ENCODE peak calls at places on chromosomes 12 and 14, in nine cellular contexts. One of them, this sample, is unnamed.

GRCh38 chr14:78737606-78738005 is 567.4 kb downstream of the NRXN3 start:
- DNase-seq in amniotic stem cell: no peak
- DNase-seq in AG04450: no peak
- DNase-seq in NCI-H1930: no peak
- DNase-seq in GM20000: no peak
- DNase-seq in ureter: no peak
- DNase-seq in caudate nucleus: no peak
- DNase-seq in AG04449: no peak
- DNase-seq in stomach: no peak
- DNase-seq in this sample: no peak

GRCh38 chr12:26680724-26681455 is 152.1 kb downstream of the ITPR2 start:
- DNase-seq in caudate nucleus: no peak
- DNase-seq in NCI-H1930: no peak
- DNase-seq in ureter: no peak
- DNase-seq in AG04450: peak; percentile 52
- DNase-seq in stomach: no peak
- DNase-seq in amniotic stem cell: no peak
- DNase-seq in AG04449: no peak
- DNase-seq in GM20000: no peak
- DNase-seq in this sample: no peak

GRCh38 chr12:123384318-123384993 is 524 bp downstream of the KMT5A start:
- DNase-seq in GM20000: no peak
- DNase-seq in ureter: no peak
- DNase-seq in stomach: no peak
- DNase-seq in caudate nucleus: no peak
- DNase-seq in AG04450: no peak
- DNase-seq in amniotic stem cell: no peak
- DNase-seq in NCI-H1930: no peak
- DNase-seq in AG04449: no peak
- DNase-seq in this sample: no peak

GRCh38 chr12:102900389-102900788 is 16.7 kb downstream of the PAH start:
- DNase-seq in caudate nucleus: no peak
- DNase-seq in ureter: no peak
- DNase-seq in GM20000: no peak
- DNase-seq in NCI-H1930: no peak
- DNase-seq in AG04449: no peak
- DNase-seq in amniotic stem cell: no peak
- DNase-seq in AG04450: no peak
- DNase-seq in stomach: no peak
- DNase-seq in this sample: no peak

GRCh38 chr14:103499709-103500108 is 22.9 kb downstream of the CKB start:
- DNase-seq in NCI-H1930: no peak
- DNase-seq in AG04449: no peak
- DNase-seq in caudate nucleus: no peak
- DNase-seq in amniotic stem cell: no peak
- DNase-seq in stomach: no peak
- DNase-seq in GM20000: no peak
- DNase-seq in AG04450: no peak
- DNase-seq in ureter: no peak
- DNase-seq in this sample: no peak

GRCh38 chr12:116295327-116296263 is 18.1 kb upstream of the MED13L start:
- DNase-seq in GM20000: no peak
- DNase-seq in ureter: no peak
- DNase-seq in NCI-H1930: no peak
- DNase-seq in AG04450: no peak
- DNase-seq in stomach: no peak
- DNase-seq in amniotic stem cell: no peak
- DNase-seq in caudate nucleus: no peak
- DNase-seq in AG04449: no peak
- DNase-seq in this sample: no peak

GRCh38 chr14:63654346-63654745 is 12.7 kb upstream of the WDR89 start:
- DNase-seq in ureter: no peak
- DNase-seq in stomach: no peak
- DNase-seq in AG04449: peak; percentile 77
- DNase-seq in NCI-H1930: no peak
- DNase-seq in caudate nucleus: no peak
- DNase-seq in amniotic stem cell: no peak
- DNase-seq in GM20000: no peak
- DNase-seq in AG04450: no peak
- DNase-seq in this sample: no peak

GRCh38 chr12:63045020-63045860 is 105.8 kb downstream of the AVPR1A start:
- DNase-seq in stomach: no peak
- DNase-seq in GM20000: no peak
- DNase-seq in NCI-H1930: no peak
- DNase-seq in ureter: no peak
- DNase-seq in amniotic stem cell: peak; percentile 51
- DNase-seq in AG04450: peak; percentile 16
- DNase-seq in caudate nucleus: no peak
- DNase-seq in AG04449: peak; percentile 81
- DNase-seq in this sample: peak; percentile 53

GRCh38 chr14:75011356-75012097 is 8.8 kb downstream of the EIF2B2 start:
- DNase-seq in GM20000: no peak
- DNase-seq in stomach: no peak
- DNase-seq in ureter: no peak
- DNase-seq in AG04450: no peak
- DNase-seq in NCI-H1930: no peak
- DNase-seq in amniotic stem cell: peak; percentile 25
- DNase-seq in caudate nucleus: no peak
- DNase-seq in AG04449: peak; percentile 26
- DNase-seq in this sample: peak; percentile 45

GRCh38 chr14:60803871-60804270 is 69.3 kb downstream of the MNAT1 start:
- DNase-seq in caudate nucleus: no peak
- DNase-seq in ureter: no peak
- DNase-seq in NCI-H1930: no peak
- DNase-seq in AG04449: no peak
- DNase-seq in AG04450: no peak
- DNase-seq in GM20000: no peak
- DNase-seq in stomach: no peak
- DNase-seq in amniotic stem cell: no peak
- DNase-seq in this sample: no peak

GRCh38 chr12:24901975-24902461 is 46.9 kb downstream of the BCAT1 start:
- DNase-seq in caudate nucleus: no peak
- DNase-seq in amniotic stem cell: no peak
- DNase-seq in AG04449: no peak
- DNase-seq in NCI-H1930: no peak
- DNase-seq in ureter: no peak
- DNase-seq in stomach: no peak
- DNase-seq in AG04450: no peak
- DNase-seq in GM20000: peak; percentile 57
- DNase-seq in this sample: no peak

GRCh38 chr12:31922341-31923062 is 36.7 kb upstream of the RESF1 start:
- DNase-seq in caudate nucleus: no peak
- DNase-seq in NCI-H1930: no peak
- DNase-seq in GM20000: no peak
- DNase-seq in AG04449: no peak
- DNase-seq in amniotic stem cell: no peak
- DNase-seq in ureter: no peak
- DNase-seq in AG04450: no peak
- DNase-seq in stomach: no peak
- DNase-seq in this sample: no peak

GRCh38 chr12:15453613-15454012 is 131.3 kb downstream of the PTPRO start:
- DNase-seq in caudate nucleus: no peak
- DNase-seq in stomach: no peak
- DNase-seq in amniotic stem cell: no peak
- DNase-seq in GM20000: no peak
- DNase-seq in AG04449: no peak
- DNase-seq in NCI-H1930: no peak
- DNase-seq in AG04450: no peak
- DNase-seq in ureter: no peak
- DNase-seq in this sample: no peak

GRCh38 chr12:31308116-31308515 is 17.8 kb downstream of the SINHCAF start:
- DNase-seq in ureter: no peak
- DNase-seq in stomach: no peak
- DNase-seq in NCI-H1930: no peak
- DNase-seq in amniotic stem cell: no peak
- DNase-seq in AG04449: no peak
- DNase-seq in caudate nucleus: no peak
- DNase-seq in GM20000: no peak
- DNase-seq in AG04450: no peak
- DNase-seq in this sample: no peak

GRCh38 chr12:1830981-1831930 is 10.9 kb downstream of the LRTM2 start:
- DNase-seq in amniotic stem cell: peak; percentile 18
- DNase-seq in AG04450: peak; percentile 37
- DNase-seq in GM20000: peak; percentile 70
- DNase-seq in NCI-H1930: no peak
- DNase-seq in AG04449: no peak
- DNase-seq in ureter: peak; percentile 83
- DNase-seq in stomach: peak; percentile 93
- DNase-seq in caudate nucleus: no peak
- DNase-seq in this sample: no peak

GRCh38 chr14:104323551-104324175 is 185.3 kb downstream of the KIF26A start:
- DNase-seq in GM20000: no peak
- DNase-seq in AG04450: no peak
- DNase-seq in NCI-H1930: no peak
- DNase-seq in AG04449: no peak
- DNase-seq in stomach: peak; percentile 7
- DNase-seq in ureter: peak; percentile 30
- DNase-seq in amniotic stem cell: no peak
- DNase-seq in caudate nucleus: no peak
- DNase-seq in this sample: no peak

GRCh38 chr12:110850762-110851161 is 4.0 kb downstream of the CCDC63 start:
- DNase-seq in AG04449: no peak
- DNase-seq in stomach: no peak
- DNase-seq in amniotic stem cell: no peak
- DNase-seq in AG04450: no peak
- DNase-seq in GM20000: no peak
- DNase-seq in caudate nucleus: no peak
- DNase-seq in ureter: no peak
- DNase-seq in NCI-H1930: no peak
- DNase-seq in this sample: no peak

GRCh38 chr14:35384386-35385041 is 20.0 kb downstream of the NFKBIA start:
- DNase-seq in ureter: peak; percentile 66
- DNase-seq in AG04449: peak; percentile 90
- DNase-seq in NCI-H1930: no peak
- DNase-seq in amniotic stem cell: peak; percentile 71
- DNase-seq in GM20000: no peak
- DNase-seq in stomach: no peak
- DNase-seq in AG04450: peak; percentile 91
- DNase-seq in caudate nucleus: no peak
- DNase-seq in this sample: peak; percentile 89

GRCh38 chr14:31270196-31270772 is 62.7 kb upstream of the HECTD1 start:
- DNase-seq in stomach: no peak
- DNase-seq in ureter: no peak
- DNase-seq in GM20000: no peak
- DNase-seq in AG04449: no peak
- DNase-seq in amniotic stem cell: no peak
- DNase-seq in caudate nucleus: no peak
- DNase-seq in NCI-H1930: no peak
- DNase-seq in AG04450: no peak
- DNase-seq in this sample: no peak

GRCh38 chr14:21846227-21846885 is 172.7 kb upstream of the OR4E1 start:
- DNase-seq in GM20000: peak; percentile 22
- DNase-seq in caudate nucleus: no peak
- DNase-seq in ureter: no peak
- DNase-seq in amniotic stem cell: no peak
- DNase-seq in stomach: peak; percentile 40
- DNase-seq in NCI-H1930: peak; percentile 25
- DNase-seq in AG04450: no peak
- DNase-seq in AG04449: no peak
- DNase-seq in this sample: no peak

GRCh38 chr14:67352055-67352454 is 7.5 kb downstream of the ATP6V1D start:
- DNase-seq in GM20000: no peak
- DNase-seq in AG04450: no peak
- DNase-seq in NCI-H1930: no peak
- DNase-seq in stomach: no peak
- DNase-seq in amniotic stem cell: no peak
- DNase-seq in AG04449: no peak
- DNase-seq in ureter: no peak
- DNase-seq in caudate nucleus: no peak
- DNase-seq in this sample: no peak

GRCh38 chr12:127923501-127923900 is 343.5 kb upstream of the TMEM132C start:
- DNase-seq in AG04449: no peak
- DNase-seq in caudate nucleus: no peak
- DNase-seq in stomach: no peak
- DNase-seq in ureter: no peak
- DNase-seq in GM20000: no peak
- DNase-seq in AG04450: no peak
- DNase-seq in NCI-H1930: no peak
- DNase-seq in amniotic stem cell: no peak
- DNase-seq in this sample: no peak

GRCh38 chr12:122250536-122250935 is 15.8 kb downstream of the VPS33A start:
- DNase-seq in NCI-H1930: no peak
- DNase-seq in ureter: no peak
- DNase-seq in amniotic stem cell: no peak
- DNase-seq in caudate nucleus: no peak
- DNase-seq in AG04449: no peak
- DNase-seq in AG04450: no peak
- DNase-seq in stomach: no peak
- DNase-seq in GM20000: no peak
- DNase-seq in this sample: no peak

GRCh38 chr12:116771651-116772050 is 33.5 kb downstream of the RNFT2 start:
- DNase-seq in AG04450: no peak
- DNase-seq in GM20000: no peak
- DNase-seq in ureter: no peak
- DNase-seq in stomach: no peak
- DNase-seq in caudate nucleus: no peak
- DNase-seq in NCI-H1930: no peak
- DNase-seq in amniotic stem cell: no peak
- DNase-seq in AG04449: no peak
- DNase-seq in this sample: no peak

This sample was measured in non-pigmented ciliary epithelial cell.